ENCODE peak calls at places on chromosomes 11 and 22, in eight cellular contexts. X, F, C, H, U, S, P and I are unnamed samples.

GRCh38 chr22:45503816-45504702 is 1.4 kb downstream of the FBLN1 start:
- DNase-seq in X (no peak), F (peak), C (no peak), H (no peak), U (peak), S (peak), P (no peak), I (peak)

GRCh38 chr11:57434640-57435546 is 8.0 kb upstream of the SLC43A3 start:
- DNase-seq in X (no peak), F (peak), C (no peak), H (no peak), U (no peak), S (peak), P (no peak), I (no peak)

GRCh38 chr22:45051419-45051818 is 41.6 kb upstream of the PHF21B start:
- DNase-seq in X (no peak), F (no peak), C (no peak), H (no peak), U (no peak), S (no peak), P (no peak), I (no peak)

GRCh38 chr22:30210235-30210831 is 36.2 kb downstream of the LIF start:
- DNase-seq in X (no peak), F (peak), C (no peak), H (peak), U (no peak), S (peak), P (no peak), I (no peak)

GRCh38 chr11:80103149-80103859 is 662.5 kb upstream of the TENM4 start:
- DNase-seq in X (no peak), F (peak), C (no peak), H (no peak), U (no peak), S (peak), P (no peak), I (no peak)

GRCh38 chr11:29937526-29937925 is 79.3 kb downstream of the KCNA4 start:
- DNase-seq in X (no peak), F (no peak), C (no peak), H (no peak), U (no peak), S (no peak), P (no peak), I (no peak)

GRCh38 chr22:26168199-26168915 is 905 bp upstream of the SEZ6L start:
- DNase-seq in X (no peak), F (no peak), C (no peak), H (no peak), U (no peak), S (no peak), P (no peak), I (no peak)

GRCh38 chr11:9765320-9766101 is 101.6 kb downstream of the SWAP70 start:
- DNase-seq in X (no peak), F (peak), C (no peak), H (peak), U (no peak), S (peak), P (peak), I (no peak)

GRCh38 chr11:69907611-69908010 is 88.4 kb upstream of the FGF3 start:
- DNase-seq in X (no peak), F (no peak), C (no peak), H (no peak), U (no peak), S (no peak), P (no peak), I (no peak)

GRCh38 chr11:65872555-65873279 is at the start of gene EFEMP2:
- DNase-seq in X (no peak), F (no peak), C (no peak), H (no peak), U (no peak), S (no peak), P (peak), I (no peak)

GRCh38 chr22:33227791-33228190 is 169.6 kb upstream of the SYN3 start:
- DNase-seq in X (no peak), F (no peak), C (no peak), H (no peak), U (no peak), S (no peak), P (no peak), I (no peak)

DNA sequence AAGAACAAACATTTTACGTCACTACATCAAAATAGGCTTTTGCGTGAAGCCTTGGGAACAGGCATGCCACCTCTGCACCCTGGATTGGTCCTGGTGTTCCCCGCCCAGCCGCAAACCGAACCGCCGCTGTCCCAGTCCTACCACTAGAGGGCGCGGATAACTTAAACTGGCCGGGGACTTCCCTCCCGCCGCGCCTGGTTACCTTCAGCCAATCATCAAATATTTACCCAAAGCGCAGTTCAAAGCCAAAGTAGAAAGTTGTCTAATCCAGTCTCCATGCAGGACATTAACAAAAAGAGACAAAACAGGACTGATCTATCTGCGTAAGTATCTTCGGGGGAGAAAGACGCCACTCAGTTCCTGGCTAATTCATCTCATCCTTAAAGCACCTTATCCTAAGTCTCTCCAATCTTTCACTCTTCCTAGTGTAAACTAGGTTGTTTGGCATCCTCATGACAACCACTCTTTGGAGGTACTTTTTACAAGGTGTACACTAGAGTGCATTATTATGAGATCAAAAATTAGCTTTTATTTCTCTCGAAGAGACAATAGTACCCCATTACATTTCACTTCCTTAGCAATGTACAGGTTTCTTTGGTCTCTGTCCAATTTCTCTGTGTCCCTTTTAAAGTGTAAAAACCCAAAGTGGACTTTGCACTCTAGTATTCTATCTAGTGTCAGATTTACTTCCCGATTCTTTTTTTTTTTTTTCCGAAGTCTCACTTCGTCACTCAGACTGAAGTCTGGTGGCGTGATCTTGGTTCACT is 3.9 kb upstream of the CRY2 start:
- DNase-seq in X (peak), F (peak), C (peak), H (peak), U (peak), S (peak), P (peak), I (peak)
- TF ChIP-seq CTCF in X (peak), F (peak), C (peak), H (peak), U (peak), S (peak), P (peak), I (peak)

GRCh38 chr22:17540481-17540880 is 22.8 kb upstream of the SLC25A18 start:
- DNase-seq in X (no peak), F (no peak), C (no peak), H (no peak), U (peak), S (no peak), P (no peak), I (no peak)
- TF ChIP-seq CTCF in X (no peak), F (no peak), C (peak), H (no peak), U (no peak), S (no peak), P (peak), I (no peak)

GRCh38 chr11:122652495-122652894 is 3.0 kb upstream of the UBASH3B start:
- DNase-seq in X (no peak), F (no peak), C (no peak), H (no peak), U (no peak), S (no peak), P (no peak), I (no peak)

GRCh38 chr11:122653911-122654310 is 1.6 kb upstream of the UBASH3B start:
- DNase-seq in X (no peak), F (peak), C (no peak), H (no peak), U (no peak), S (peak), P (no peak), I (no peak)

GRCh38 chr11:122656073-122656630 is 630 bp downstream of the UBASH3B start:
- DNase-seq in X (no peak), F (peak), C (peak), H (peak), U (peak), S (peak), P (peak), I (peak)

GRCh38 chr11:122656631-122657101 is 1.1 kb downstream of the UBASH3B start:
- DNase-seq in X (no peak), F (peak), C (peak), H (peak), U (peak), S (peak), P (peak), I (peak)

DNA sequence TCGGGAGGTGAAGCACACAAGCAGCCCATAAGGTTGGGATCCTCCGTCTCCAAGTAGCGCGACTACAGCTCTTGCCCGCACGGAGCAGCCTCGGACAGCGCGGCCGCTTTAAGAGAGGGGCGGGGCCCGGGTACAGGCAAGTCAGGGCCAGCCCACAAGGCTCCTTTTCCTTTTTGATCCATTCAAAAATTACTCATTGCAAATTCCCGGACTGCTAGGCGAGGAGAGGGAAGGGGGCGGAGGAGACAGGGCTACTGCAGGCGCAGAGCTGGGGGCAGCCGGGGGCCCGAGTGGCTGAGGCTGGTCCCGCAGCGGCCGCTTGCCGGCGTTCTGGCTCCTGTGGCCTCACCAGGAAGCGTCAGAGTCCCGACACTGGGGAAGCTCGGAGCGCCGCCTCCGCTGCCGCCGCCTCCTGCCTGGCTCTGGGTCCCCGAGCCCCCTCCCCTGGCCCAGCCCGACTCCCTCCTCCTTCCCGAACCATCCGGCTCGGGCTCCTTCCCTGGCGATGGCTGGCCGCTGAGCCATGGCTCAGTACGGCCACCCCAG is at the start of gene UBASH3B:
- DNase-seq in X (peak), F (peak), C (peak), H (peak), U (peak), S (peak), P (peak), I (peak)
- TF ChIP-seq CTCF in X (no peak), F (no peak), C (no peak), H (peak), U (peak), S (no peak), P (peak), I (peak)

GRCh38 chr11:7572001-7572712 is 58.4 kb downstream of the PPFIBP2 start:
- DNase-seq in X (no peak), F (no peak), C (no peak), H (no peak), U (no peak), S (no peak), P (no peak), I (no peak)
- TF ChIP-seq CTCF in X (no peak), F (no peak), C (peak), H (no peak), U (no peak), S (no peak), P (no peak), I (no peak)

DNA sequence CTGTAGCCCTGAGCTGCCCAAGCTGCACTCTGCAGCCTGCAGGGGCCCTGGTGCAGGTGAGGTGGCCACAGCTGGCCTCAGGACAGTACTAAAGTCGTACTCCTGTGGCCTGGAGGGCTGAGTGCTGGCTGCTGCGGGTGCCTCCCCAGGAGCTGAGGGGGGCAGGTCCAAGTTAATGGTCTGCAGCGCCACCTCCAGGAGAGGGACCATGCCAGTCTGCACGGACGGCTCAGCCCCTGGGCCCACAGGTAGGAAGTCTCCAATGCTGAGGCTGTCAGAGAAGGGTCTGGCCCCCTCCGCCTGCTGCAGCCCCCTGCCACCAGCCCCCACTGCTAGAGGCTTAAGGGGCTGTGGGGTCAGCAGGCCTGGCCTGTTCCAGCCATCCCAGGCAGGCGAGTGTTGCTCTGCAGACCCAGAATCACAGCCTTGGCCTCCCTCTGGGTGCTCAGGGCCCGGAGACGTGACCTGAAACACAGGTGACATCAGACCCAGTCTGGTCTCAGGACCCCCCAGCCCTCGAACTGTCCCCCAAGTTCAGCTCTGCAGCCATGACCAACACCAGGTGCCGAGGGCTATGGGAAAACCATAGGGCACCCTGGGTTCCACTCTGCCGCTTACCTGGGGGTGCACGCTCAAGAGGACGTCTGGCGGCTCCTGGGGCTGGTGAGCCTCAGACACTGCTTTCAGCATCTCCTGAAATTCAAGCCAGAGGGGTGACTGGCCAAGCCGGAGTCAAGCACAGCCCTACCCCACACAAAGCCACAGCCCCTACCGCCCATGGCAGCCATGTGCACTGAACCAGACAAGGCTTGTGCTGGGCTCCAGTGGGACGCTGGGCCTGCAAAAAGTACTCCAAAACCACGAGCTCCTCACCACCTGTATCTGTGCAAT is 20.8 kb downstream of the SELENOO start:
- DNase-seq in X (no peak), F (no peak), C (no peak), H (no peak), U (peak), S (no peak), P (no peak), I (no peak)
- TF ChIP-seq CTCF in X (no peak), F (no peak), C (peak), H (no peak), U (no peak), S (no peak), P (no peak), I (no peak)

GRCh38 chr11:5665051-5665450 is 19.8 kb downstream of the TRIM5 start:
- DNase-seq in X (no peak), F (no peak), C (no peak), H (no peak), U (no peak), S (no peak), P (no peak), I (no peak)

GRCh38 chr11:5666396-5666780 is 18.5 kb downstream of the TRIM5 start:
- DNase-seq in X (no peak), F (no peak), C (no peak), H (no peak), U (no peak), S (no peak), P (no peak), I (no peak)

GRCh38 chr11:5663511-5663910 is 21.4 kb downstream of the TRIM5 start:
- DNase-seq in X (no peak), F (no peak), C (no peak), H (no peak), U (no peak), S (no peak), P (no peak), I (no peak)

GRCh38 chr11:5665746-5666395 is 19.0 kb downstream of the TRIM5 start:
- DNase-seq in X (no peak), F (no peak), C (no peak), H (no peak), U (no peak), S (no peak), P (no peak), I (no peak)
- TF ChIP-seq CTCF in X (no peak), F (no peak), C (no peak), H (no peak), U (no peak), S (no peak), P (no peak), I (no peak)

DNA sequence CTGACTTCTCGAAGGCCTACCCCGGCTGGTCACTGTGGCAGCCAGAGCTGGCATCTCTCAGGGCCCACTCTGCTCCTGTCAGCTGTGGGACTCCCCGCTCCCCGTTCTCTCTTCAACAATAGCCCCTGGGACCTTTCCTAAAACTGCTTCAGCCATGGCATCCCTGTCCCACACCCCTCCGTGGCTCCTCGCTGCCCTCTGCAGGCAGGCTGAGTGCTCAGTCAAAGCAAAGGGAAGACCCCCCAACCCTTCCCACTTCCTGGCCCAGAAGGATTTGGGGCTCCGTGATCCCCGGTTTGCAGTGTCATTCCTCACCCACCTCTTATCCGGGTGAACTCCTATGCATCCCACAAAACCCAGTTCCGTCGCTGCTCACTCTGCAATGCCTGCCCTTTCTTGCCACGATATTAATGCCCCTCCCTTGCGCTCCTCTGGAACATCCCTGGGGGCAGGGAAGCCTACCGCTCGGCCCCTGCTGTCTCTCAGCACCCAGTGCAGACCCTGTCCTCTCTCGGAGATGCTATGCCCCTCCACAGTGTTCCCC is 1.6 kb upstream of the TH start:
- DNase-seq in X (no peak), F (no peak), C (peak), H (no peak), U (peak), S (no peak), P (no peak), I (no peak)
- TF ChIP-seq CTCF in X (no peak), F (no peak), C (peak), H (no peak), U (peak), S (peak), P (no peak), I (peak)

GRCh38 chr11:25734592-25735211 is 597.2 kb upstream of the ANO3 start:
- DNase-seq in X (no peak), F (peak), C (peak), H (no peak), U (no peak), S (peak), P (no peak), I (no peak)
- TF ChIP-seq CTCF in X (no peak), F (no peak), C (peak), H (no peak), U (no peak), S (peak), P (no peak), I (peak)